ENCODE peak calls at places on chromosome 9, in ten cellular contexts. L, G, B, N, T, Y, E, D, M and U are unnamed samples. For H3K4me1, the result is how much of the 10 kb centered on the place peaks cover.

GRCh38 chr9:93480262-93480661 is 26.9 kb upstream of the FAM120AOS start:
- DNase-seq in L (no peak), B (no peak), E (no peak), G (no peak), D (no peak), T (no peak), M (no peak), N (no peak), Y (no peak), U (no peak)

GRCh38 chr9:34496149-34496712 is 26.6 kb downstream of the ENHO start:
- DNase-seq in B (no peak), M (peak), N (no peak), D (no peak), T (no peak), E (no peak), Y (no peak), G (no peak), L (no peak), U (no peak)

GRCh38 chr9:100724932-100725331 is 147.1 kb downstream of the CAVIN4 start:
- DNase-seq in B (no peak), Y (no peak), N (no peak), T (no peak), E (no peak), L (no peak), D (no peak), G (no peak), M (no peak), U (no peak)

GRCh38 chr9:124658165-124659017 is 112.7 kb downstream of the NR6A1 start:
- DNase-seq in T (peak), G (peak), D (peak), B (peak), L (peak), E (peak), N (peak), Y (no peak), M (peak), U (peak)

GRCh38 chr9:90169490-90169889 is 473.1 kb downstream of the DIRAS2 start:
- DNase-seq in M (no peak), G (no peak), N (no peak), L (no peak), T (no peak), E (no peak), Y (no peak), D (no peak), B (no peak), U (no peak)

GRCh38 chr9:18976368-18977238 is 56.4 kb downstream of the SAXO1 start:
- DNase-seq in B (no peak), Y (no peak), T (peak), N (no peak), E (no peak), L (no peak), M (peak), G (no peak), D (peak), U (no peak)

GRCh38 chr9:6827370-6827949 is 69.7 kb downstream of the KDM4C start:
- DNase-seq in T (no peak), N (no peak), D (peak), M (peak), E (no peak), B (no peak), G (no peak), Y (no peak), L (no peak), U (peak)

GRCh38 chr9:127340721-127341120 is 56.2 kb upstream of the SLC2A8 start:
- DNase-seq in T (no peak), N (no peak), B (no peak), M (no peak), G (no peak), D (no peak), E (no peak), Y (no peak), L (peak), U (no peak)

GRCh38 chr9:18829858-18830257 is 203.2 kb downstream of the SAXO1 start:
- DNase-seq in B (peak), M (no peak), Y (no peak), L (no peak), E (no peak), T (no peak), D (peak), N (no peak), G (no peak), U (no peak)

GRCh38 chr9:127066775-127067111 is 55.7 kb downstream of the ANGPTL2 start:
- DNase-seq in N (no peak), L (no peak), D (peak), T (no peak), E (no peak), Y (no peak), G (no peak), B (no peak), M (peak), U (no peak)

GRCh38 chr9:78031271-78031825 is at the start of gene GNAQ:
- DNase-seq in N (peak), E (no peak), B (peak), Y (no peak), D (peak), L (peak), G (peak), T (no peak), M (peak), U (no peak)

GRCh38 chr9:121284733-121285451 is 16.9 kb downstream of the GSN start:
- DNase-seq in M (no peak), Y (no peak), T (no peak), B (peak), D (no peak), E (no peak), N (no peak), G (peak), L (peak), U (no peak)
- H3K4me1 ChIP-seq in M (half or more), Y (half or more), T (half or more), B (half or more), D (half or more), E (half or more), N (half or more), G (half or more), L (half or more), U (half or more)

GRCh38 chr9:112921549-112921948 is 30.9 kb upstream of the SLC46A2 start:
- DNase-seq in T (no peak), N (no peak), Y (no peak), D (peak), L (no peak), E (no peak), G (no peak), B (no peak), M (peak), U (no peak)

GRCh38 chr9:112925058-112925641 is 34.5 kb upstream of the SLC46A2 start:
- DNase-seq in E (no peak), G (no peak), B (no peak), N (no peak), M (peak), L (no peak), D (peak), T (no peak), Y (no peak), U (no peak)
- TF ChIP-seq CTCF in E (no peak), G (no peak), B (no peak), N (peak), M (peak), L (peak), D (peak), T (peak), Y (no peak), U (peak)

GRCh38 chr9:96137666-96138429 is 164.1 kb downstream of the HSD17B3 start:
- DNase-seq in M (no peak), N (no peak), B (no peak), L (no peak), G (no peak), D (peak), T (no peak), E (no peak), Y (no peak), U (no peak)
- H3K27ac ChIP-seq in M (no peak), N (no peak), B (no peak), L (no peak), G (peak), D (peak), T (peak), E (peak), Y (peak), U (peak)

GRCh38 chr9:69215774-69216482 is 41.9 kb downstream of the TJP2 start:
- DNase-seq in Y (no peak), N (no peak), B (no peak), G (no peak), L (no peak), D (no peak), M (no peak), T (no peak), E (no peak), U (no peak)

GRCh38 chr9:69214939-69215338 is 40.9 kb downstream of the TJP2 start:
- DNase-seq in B (no peak), G (no peak), E (no peak), M (no peak), Y (no peak), D (no peak), T (no peak), N (no peak), L (no peak), U (no peak)

GRCh38 chr9:69211424-69212036 is 37.5 kb downstream of the TJP2 start:
- DNase-seq in G (no peak), M (no peak), L (no peak), B (no peak), N (no peak), E (no peak), T (no peak), D (no peak), Y (no peak), U (no peak)

GRCh38 chr9:69218166-69218565 is 44.1 kb downstream of the TJP2 start:
- DNase-seq in G (no peak), N (no peak), L (no peak), M (no peak), Y (no peak), D (no peak), B (no peak), E (no peak), T (no peak), U (no peak)

DNA sequence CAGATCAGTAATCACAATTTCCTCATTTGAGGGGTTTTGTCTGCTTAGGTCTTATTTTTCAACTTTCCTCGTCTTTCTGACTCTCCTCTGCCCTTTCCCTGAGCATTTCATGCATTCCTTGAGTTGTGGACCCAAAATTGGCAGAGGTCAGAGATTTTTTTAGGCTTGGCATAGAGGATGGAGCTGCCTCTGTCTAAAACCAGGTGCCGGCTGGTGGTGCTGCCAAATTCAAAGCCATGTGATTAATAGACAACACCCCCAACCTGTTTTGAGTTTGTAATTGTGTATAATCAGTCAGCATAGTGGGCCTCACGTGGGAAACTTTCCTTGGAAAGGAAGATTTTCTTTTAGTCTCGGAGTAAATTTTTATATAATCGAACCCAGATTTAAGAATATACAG is 39.6 kb downstream of the TJP2 start:
- DNase-seq in T (no peak), D (no peak), B (no peak), N (no peak), Y (no peak), L (no peak), G (no peak), M (no peak), E (no peak), U (no peak)
- H3K4me1 ChIP-seq in T (under half), D (under half), B (under half), N (half or more), Y (under half), L (under half), G (under half), M (under half), E (under half), U (under half)

GRCh38 chr9:20376780-20377179 is 245.5 kb downstream of the MLLT3 start:
- DNase-seq in T (no peak), L (no peak), E (no peak), D (no peak), Y (no peak), N (no peak), M (no peak), G (no peak), B (no peak), U (no peak)

GRCh38 chr9:20382460-20383071 is 239.7 kb downstream of the MLLT3 start:
- DNase-seq in E (no peak), B (no peak), N (no peak), D (peak), G (no peak), L (no peak), M (peak), Y (no peak), T (no peak), U (no peak)

GRCh38 chr9:20378851-20379250 is 243.4 kb downstream of the MLLT3 start:
- DNase-seq in D (no peak), G (no peak), N (no peak), L (no peak), Y (no peak), E (no peak), T (no peak), M (no peak), B (no peak), U (no peak)

GRCh38 chr9:20380546-20380945 is 241.8 kb downstream of the MLLT3 start:
- DNase-seq in T (no peak), M (no peak), B (no peak), D (no peak), N (no peak), G (no peak), E (no peak), L (no peak), Y (no peak), U (no peak)

GRCh38 chr9:20379804-20380225 is 242.5 kb downstream of the MLLT3 start:
- DNase-seq in Y (no peak), M (no peak), G (no peak), L (no peak), B (no peak), D (no peak), E (no peak), T (no peak), N (no peak), U (no peak)
- TF ChIP-seq CTCF in Y (no peak), M (no peak), G (no peak), L (no peak), B (no peak), D (no peak), E (no peak), T (no peak), N (no peak), U (no peak)

GRCh38 chr9:71245651-71246050 is 124.2 kb upstream of the TRPM3 start:
- DNase-seq in D (no peak), G (no peak), L (no peak), B (no peak), N (no peak), Y (no peak), T (no peak), E (no peak), M (no peak), U (no peak)

GRCh38 chr9:71249729-71250317 is 128.4 kb upstream of the TRPM3 start:
- DNase-seq in Y (no peak), E (no peak), M (peak), N (no peak), B (no peak), L (no peak), D (peak), G (no peak), T (no peak), U (peak)

GRCh38 chr9:71242081-71242480 is 120.7 kb upstream of the TRPM3 start:
- DNase-seq in E (no peak), Y (no peak), B (no peak), D (no peak), N (no peak), G (no peak), M (no peak), T (no peak), L (no peak), U (no peak)

DNA sequence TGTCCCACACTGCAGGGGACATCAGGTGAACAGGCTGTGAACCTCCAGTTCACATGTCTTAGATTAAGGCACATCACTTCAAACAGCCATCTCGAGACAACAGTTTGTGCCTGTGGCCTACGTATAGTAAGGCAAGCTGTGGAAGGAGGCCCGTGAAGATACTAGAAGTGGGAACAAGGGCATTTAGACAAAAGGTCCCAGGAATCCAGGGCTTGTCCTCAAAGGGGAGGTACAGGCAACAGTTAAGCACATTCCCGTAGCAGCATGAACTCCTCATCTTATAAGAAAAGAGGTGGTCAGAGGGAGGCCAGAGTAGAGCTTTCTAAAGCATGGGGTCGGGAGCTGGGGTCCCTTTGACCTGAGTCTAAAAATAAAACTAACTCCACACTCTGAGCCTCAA is 122.5 kb upstream of the TRPM3 start:
- DNase-seq in L (no peak), Y (no peak), B (no peak), T (no peak), G (no peak), E (no peak), M (no peak), N (no peak), D (no peak), U (no peak)
- H3K27ac ChIP-seq in L (no peak), Y (no peak), B (no peak), T (no peak), G (no peak), E (no peak), M (no peak), N (no peak), D (no peak), U (no peak)

GRCh38 chr9:129624168-129624759 is 1.7 kb upstream of the NTMT1 start:
- DNase-seq in M (peak), E (peak), B (no peak), L (no peak), T (peak), G (no peak), D (peak), Y (no peak), N (no peak), U (peak)
- H3K4me1 ChIP-seq in M (under half), E (under half), B (under half), L (under half), T (half or more), G (under half), D (under half), Y (half or more), N (half or more), U (under half)

DNA sequence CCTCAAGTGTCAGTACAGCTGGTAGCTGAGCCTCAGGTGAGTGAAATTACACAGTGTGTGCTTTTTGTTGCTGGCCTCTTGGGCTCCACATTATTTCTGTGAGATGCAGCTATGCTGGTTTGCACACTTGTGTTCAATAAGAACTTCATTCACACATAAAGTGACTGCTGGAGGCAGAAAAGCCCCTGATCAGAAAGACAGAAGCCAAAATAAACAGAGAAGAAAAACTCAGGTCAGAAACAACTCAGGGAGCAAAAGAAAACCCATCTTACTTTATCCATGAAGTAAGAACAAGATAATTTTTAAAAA is 15.1 kb downstream of the PNPLA7 start:
- DNase-seq in E (no peak), D (no peak), B (no peak), T (no peak), Y (no peak), M (no peak), G (no peak), N (no peak), L (no peak), U (no peak)
- TF ChIP-seq CTCF in E (no peak), D (no peak), B (no peak), T (no peak), Y (no peak), M (no peak), G (no peak), N (no peak), L (no peak), U (no peak)